ENCODE peak calls at places on chromosomes 1 and 21, in five cellular contexts. One of them, this sample, is unnamed.

GRCh38 chr1:11980676-11980972 is 380 bp downstream of the MFN2 start:
- DNase-seq in HTR-8/SVneo: no peak
- DNase-seq in tibial artery: no peak
- DNase-seq in WTC11: no peak
- DNase-seq in iPS DF 19.7: no peak
- DNase-seq in this sample: no peak

GRCh38 chr21:46190491-46191131 is 6.4 kb upstream of the SPATC1L start:
- DNase-seq in HTR-8/SVneo: no peak
- DNase-seq in iPS DF 19.7: no peak
- DNase-seq in WTC11: no peak
- DNase-seq in tibial artery: no peak
- DNase-seq in this sample: no peak

GRCh38 chr1:22291494-22291893 is 148.6 kb upstream of the WNT4 start:
- DNase-seq in tibial artery: no peak
- DNase-seq in WTC11: no peak
- DNase-seq in HTR-8/SVneo: no peak
- DNase-seq in iPS DF 19.7: no peak
- DNase-seq in this sample: no peak

GRCh38 chr1:61742620-61743431 is 546 bp downstream of the PATJ start:
- DNase-seq in tibial artery: peak
- DNase-seq in iPS DF 19.7: no peak
- DNase-seq in HTR-8/SVneo: peak
- DNase-seq in WTC11: peak
- DNase-seq in this sample: no peak

GRCh38 chr21:42522771-42523170 is 9.1 kb downstream of the SLC37A1 start:
- DNase-seq in WTC11: no peak
- DNase-seq in iPS DF 19.7: no peak
- DNase-seq in HTR-8/SVneo: no peak
- DNase-seq in tibial artery: peak
- DNase-seq in this sample: no peak

GRCh38 chr1:9891207-9891606 is 18.9 kb downstream of the CTNNBIP1 start:
- DNase-seq in WTC11: no peak
- DNase-seq in iPS DF 19.7: no peak
- DNase-seq in HTR-8/SVneo: peak
- DNase-seq in tibial artery: no peak
- DNase-seq in this sample: no peak

GRCh38 chr1:14602131-14602530 is 3.6 kb downstream of the KAZN start:
- DNase-seq in iPS DF 19.7: no peak
- DNase-seq in HTR-8/SVneo: no peak
- DNase-seq in tibial artery: no peak
- DNase-seq in WTC11: no peak
- DNase-seq in this sample: peak

GRCh38 chr1:192700834-192701271 is 64.9 kb downstream of the RGS13 start:
- DNase-seq in HTR-8/SVneo: peak
- DNase-seq in tibial artery: no peak
- DNase-seq in WTC11: no peak
- DNase-seq in iPS DF 19.7: no peak
- DNase-seq in this sample: no peak

GRCh38 chr1:6495540-6496359 is 4.3 kb upstream of the PLEKHG5 start:
- DNase-seq in tibial artery: no peak
- DNase-seq in HTR-8/SVneo: no peak
- DNase-seq in WTC11: no peak
- DNase-seq in iPS DF 19.7: no peak
- DNase-seq in this sample: no peak